ENCODE peak calls at places on chromosomes 13 and 19, in eight cellular contexts. One of them, this sample, is unnamed.

GRCh38 chr13:63691474-63691873 is 2275.8 kb upstream of the PCDH20 start:
- DNase-seq in uterus: no peak
- DNase-seq in IMR-90: no peak
- DNase-seq in A549: no peak
- DNase-seq in transverse colon: no peak
- DNase-seq in stomach: no peak
- DNase-seq in breast epithelium: no peak
- DNase-seq in heart left ventricle: no peak
- DNase-seq in this sample: no peak

GRCh38 chr13:64684685-64685431 is 2545.3 kb downstream of the PCDH9 start:
- DNase-seq in uterus: no peak
- DNase-seq in breast epithelium: no peak
- DNase-seq in IMR-90: peak; percentile 36
- DNase-seq in heart left ventricle: no peak
- DNase-seq in transverse colon: no peak
- DNase-seq in stomach: no peak
- DNase-seq in A549: no peak
- DNase-seq in this sample: no peak

GRCh38 chr13:48121733-48122132 is 26.8 kb upstream of the MED4 start:
- DNase-seq in uterus: no peak
- DNase-seq in breast epithelium: no peak
- DNase-seq in A549: no peak
- DNase-seq in IMR-90: no peak
- DNase-seq in transverse colon: no peak
- DNase-seq in heart left ventricle: no peak
- DNase-seq in stomach: no peak
- DNase-seq in this sample: no peak

GRCh38 chr19:46697142-46697960 is 19.6 kb downstream of the PRKD2 start:
- DNase-seq in stomach: peak; percentile 94
- DNase-seq in heart left ventricle: peak; percentile 92
- DNase-seq in IMR-90: peak; percentile 49
- DNase-seq in uterus: peak; percentile 89
- DNase-seq in transverse colon: peak; percentile 96
- DNase-seq in breast epithelium: no peak
- DNase-seq in A549: peak; percentile 84
- DNase-seq in this sample: no peak

GRCh38 chr13:78317030-78317429 is 286.3 kb downstream of the POU4F1 start:
- DNase-seq in A549: no peak
- DNase-seq in heart left ventricle: no peak
- DNase-seq in IMR-90: no peak
- DNase-seq in uterus: no peak
- DNase-seq in stomach: no peak
- DNase-seq in transverse colon: no peak
- DNase-seq in breast epithelium: no peak
- DNase-seq in this sample: no peak

GRCh38 chr19:17874423-17875135 is 2.8 kb downstream of the SLC5A5 start:
- DNase-seq in transverse colon: no peak
- DNase-seq in A549: no peak
- DNase-seq in heart left ventricle: no peak
- DNase-seq in IMR-90: no peak
- DNase-seq in breast epithelium: no peak
- DNase-seq in uterus: no peak
- DNase-seq in stomach: no peak
- DNase-seq in this sample: no peak

GRCh38 chr19:33503791-33504444 is 17.7 kb downstream of the PEPD start:
- DNase-seq in uterus: no peak
- DNase-seq in transverse colon: no peak
- DNase-seq in stomach: no peak
- DNase-seq in heart left ventricle: peak; percentile 13
- DNase-seq in breast epithelium: no peak
- DNase-seq in A549: no peak
- DNase-seq in IMR-90: no peak
- DNase-seq in this sample: no peak

GRCh38 chr19:53808710-53809125 is 15.4 kb downstream of the NLRP12 start:
- DNase-seq in A549: peak; percentile 85
- DNase-seq in heart left ventricle: no peak
- DNase-seq in IMR-90: peak; percentile 42
- DNase-seq in transverse colon: no peak
- DNase-seq in stomach: no peak
- DNase-seq in breast epithelium: no peak
- DNase-seq in uterus: no peak
- DNase-seq in this sample: no peak

GRCh38 chr19:57002765-57003164 is 117.0 kb upstream of the USP29 start:
- DNase-seq in stomach: no peak
- DNase-seq in transverse colon: no peak
- DNase-seq in uterus: no peak
- DNase-seq in breast epithelium: no peak
- DNase-seq in heart left ventricle: no peak
- DNase-seq in A549: no peak
- DNase-seq in IMR-90: no peak
- DNase-seq in this sample: no peak

GRCh38 chr13:64314286-64314685 is 2898.6 kb upstream of the PCDH20 start:
- DNase-seq in breast epithelium: no peak
- DNase-seq in transverse colon: no peak
- DNase-seq in IMR-90: peak; percentile 61
- DNase-seq in uterus: no peak
- DNase-seq in stomach: no peak
- DNase-seq in heart left ventricle: no peak
- DNase-seq in A549: no peak
- DNase-seq in this sample: no peak

GRCh38 chr13:111329641-111330040 is 9.2 kb downstream of the TEX29 start:
- DNase-seq in A549: no peak
- DNase-seq in breast epithelium: no peak
- DNase-seq in uterus: no peak
- DNase-seq in transverse colon: no peak
- DNase-seq in IMR-90: no peak
- DNase-seq in heart left ventricle: no peak
- DNase-seq in stomach: no peak
- DNase-seq in this sample: no peak

DNA sequence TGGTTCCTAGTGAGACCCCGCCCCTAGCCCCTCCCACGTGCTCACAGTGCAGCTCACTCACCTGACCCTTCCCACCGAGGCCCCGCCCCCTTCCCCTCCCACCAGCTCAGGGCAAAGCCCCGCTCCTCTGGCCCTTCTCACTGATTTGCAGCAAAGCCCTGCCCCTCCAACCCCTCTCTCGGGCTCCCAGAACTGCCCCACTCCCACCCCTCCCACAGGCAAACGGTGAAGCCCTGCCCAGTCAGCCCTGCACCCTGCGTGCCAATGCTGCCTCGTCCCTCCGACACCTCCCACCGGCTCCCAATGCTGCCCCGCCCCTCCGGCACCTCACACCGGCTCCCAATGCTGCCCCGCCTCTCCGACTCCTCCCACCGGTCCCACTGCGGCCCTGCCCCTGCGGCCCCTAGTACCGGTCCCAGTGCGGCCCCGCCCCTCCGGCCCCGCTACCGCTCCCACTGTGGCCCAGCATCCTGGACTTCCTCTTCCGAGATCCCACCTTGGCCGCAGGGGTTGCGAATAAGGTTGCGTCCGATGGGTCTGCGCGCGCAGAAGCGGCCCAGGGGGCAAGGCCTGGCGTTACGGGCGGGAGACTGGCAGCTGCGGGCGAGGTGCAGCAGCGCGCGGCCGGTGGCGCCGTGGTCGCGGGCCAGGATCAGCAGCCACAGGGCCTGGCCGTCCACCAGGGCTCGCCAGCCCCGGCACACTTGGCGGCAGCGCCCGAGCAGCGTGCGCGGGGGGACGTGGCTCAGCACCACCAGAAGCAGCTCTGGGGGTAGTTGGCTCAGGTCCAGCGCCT is 783 bp downstream of the FBXO27 start:
- DNase-seq in uterus: peak; percentile 74
- DNase-seq in IMR-90: no peak
- DNase-seq in breast epithelium: peak; percentile 95
- DNase-seq in stomach: peak; percentile 98
- DNase-seq in heart left ventricle: peak; percentile 91
- DNase-seq in transverse colon: peak; percentile 90
- DNase-seq in A549: peak; percentile 99
- DNase-seq in this sample: peak; percentile 40
- TF ChIP-seq POLR2A in uterus: no peak
- TF ChIP-seq POLR2A in IMR-90: no peak
- TF ChIP-seq POLR2A in breast epithelium: no peak
- TF ChIP-seq POLR2A in stomach: no peak
- TF ChIP-seq POLR2A in heart left ventricle: peak; percentile 7
- TF ChIP-seq POLR2A in transverse colon: no peak
- TF ChIP-seq POLR2A in A549: peak; percentile 83
- TF ChIP-seq POLR2A in this sample: no peak

GRCh38 chr19:10642473-10642872 is 11.7 kb upstream of the ILF3 start:
- DNase-seq in transverse colon: no peak
- DNase-seq in IMR-90: no peak
- DNase-seq in heart left ventricle: no peak
- DNase-seq in A549: no peak
- DNase-seq in stomach: no peak
- DNase-seq in breast epithelium: no peak
- DNase-seq in uterus: no peak
- DNase-seq in this sample: no peak

GRCh38 chr19:10646781-10647180 is 7.4 kb upstream of the ILF3 start:
- DNase-seq in breast epithelium: no peak
- DNase-seq in IMR-90: no peak
- DNase-seq in A549: no peak
- DNase-seq in transverse colon: no peak
- DNase-seq in stomach: no peak
- DNase-seq in heart left ventricle: no peak
- DNase-seq in uterus: no peak
- DNase-seq in this sample: no peak

GRCh38 chr19:10643166-10643967 is 10.8 kb upstream of the ILF3 start:
- DNase-seq in uterus: no peak
- DNase-seq in IMR-90: no peak
- DNase-seq in stomach: no peak
- DNase-seq in A549: no peak
- DNase-seq in breast epithelium: no peak
- DNase-seq in transverse colon: no peak
- DNase-seq in heart left ventricle: no peak
- DNase-seq in this sample: no peak

GRCh38 chr19:10643968-10644290 is 10.2 kb upstream of the ILF3 start:
- DNase-seq in heart left ventricle: no peak
- DNase-seq in A549: no peak
- DNase-seq in transverse colon: no peak
- DNase-seq in uterus: no peak
- DNase-seq in stomach: no peak
- DNase-seq in breast epithelium: no peak
- DNase-seq in IMR-90: no peak
- DNase-seq in this sample: no peak

DNA sequence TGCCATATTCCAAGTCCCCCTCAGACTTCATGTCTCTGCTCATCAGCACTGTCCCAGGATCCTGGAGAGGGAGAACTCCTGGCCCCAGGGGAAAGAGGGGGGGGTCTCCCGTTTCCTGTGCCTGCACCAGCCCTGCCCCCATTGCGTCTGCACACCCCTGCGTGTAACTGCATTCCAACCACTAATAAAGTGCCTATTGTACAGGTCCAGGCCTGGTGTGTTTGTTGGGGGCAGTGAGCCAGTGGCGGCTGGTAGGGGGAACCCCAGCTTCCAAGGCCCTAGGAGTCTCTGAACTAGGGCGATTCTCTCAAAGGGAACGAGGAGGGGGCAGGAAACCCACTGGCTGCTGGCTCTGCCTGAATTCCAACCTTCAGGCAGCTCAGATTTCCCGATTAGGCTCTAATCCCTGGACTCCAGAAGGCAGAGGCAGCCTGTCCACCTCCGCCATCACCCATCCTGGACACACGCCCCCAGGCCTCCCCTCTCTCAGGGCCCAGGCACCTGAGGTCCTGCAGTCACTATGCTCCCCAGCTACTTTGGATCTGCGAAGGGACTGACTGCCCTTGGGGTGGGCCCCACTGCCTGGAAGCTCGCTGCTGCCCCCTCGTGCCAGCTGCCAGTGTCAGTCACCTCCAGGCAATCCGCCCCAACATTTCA is 9.7 kb upstream of the ILF3 start:
- DNase-seq in A549: peak; percentile 63
- DNase-seq in IMR-90: peak; percentile 69
- DNase-seq in heart left ventricle: peak; percentile 81
- DNase-seq in transverse colon: peak; percentile 90
- DNase-seq in stomach: peak; percentile 87
- DNase-seq in uterus: peak; percentile 82
- DNase-seq in breast epithelium: peak; percentile 88
- DNase-seq in this sample: no peak
- H3K27ac ChIP-seq in A549: no peak overlapping the region
- H3K27ac ChIP-seq in IMR-90: no peak overlapping the region
- H3K27ac ChIP-seq in heart left ventricle: peak overlapping the region; percentile 57
- H3K27ac ChIP-seq in transverse colon: peak overlapping the region; percentile 19
- H3K27ac ChIP-seq in stomach: peak overlapping the region; percentile 49
- H3K27ac ChIP-seq in uterus: peak overlapping the region; percentile 53
- H3K27ac ChIP-seq in breast epithelium: peak overlapping the region; percentile 84
- H3K27ac ChIP-seq in this sample: peak overlapping the region; percentile 66

DNA sequence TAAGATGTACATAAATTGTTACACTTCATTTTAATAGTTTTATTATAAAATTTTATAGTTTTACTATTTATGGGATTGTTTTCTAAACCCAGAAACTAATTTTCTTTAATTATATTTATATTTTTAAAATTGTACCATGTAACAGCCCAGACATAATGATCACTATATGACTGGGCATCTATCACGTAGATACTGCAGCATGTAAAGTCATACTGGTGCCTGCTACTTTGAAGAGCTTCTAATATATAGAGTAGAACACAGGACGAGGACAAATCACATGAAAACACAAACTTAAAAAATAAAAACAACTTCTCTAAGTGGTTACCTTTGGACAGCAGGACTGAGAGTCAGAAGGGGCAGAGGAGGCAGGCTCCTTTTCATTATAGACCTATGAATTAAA is 5.3 kb downstream of the ELF1 start:
- DNase-seq in heart left ventricle: no peak
- DNase-seq in transverse colon: no peak
- DNase-seq in IMR-90: no peak
- DNase-seq in stomach: no peak
- DNase-seq in breast epithelium: no peak
- DNase-seq in uterus: no peak
- DNase-seq in A549: no peak
- DNase-seq in this sample: no peak
- H3K4me1 ChIP-seq in heart left ventricle: peaks cover 30% of the 10 kb centered on the region
- H3K4me1 ChIP-seq in transverse colon: peaks cover 87% of the 10 kb centered on the region
- H3K4me1 ChIP-seq in IMR-90: no peaks in the 10 kb centered on the region
- H3K4me1 ChIP-seq in stomach: peaks cover 8% of the 10 kb centered on the region
- H3K4me1 ChIP-seq in breast epithelium: no peaks in the 10 kb centered on the region
- H3K4me1 ChIP-seq in uterus: no peaks in the 10 kb centered on the region
- H3K4me1 ChIP-seq in A549: peaks cover 26% of the 10 kb centered on the region
- H3K4me1 ChIP-seq in this sample: peaks cover 16% of the 10 kb centered on the region

DNA sequence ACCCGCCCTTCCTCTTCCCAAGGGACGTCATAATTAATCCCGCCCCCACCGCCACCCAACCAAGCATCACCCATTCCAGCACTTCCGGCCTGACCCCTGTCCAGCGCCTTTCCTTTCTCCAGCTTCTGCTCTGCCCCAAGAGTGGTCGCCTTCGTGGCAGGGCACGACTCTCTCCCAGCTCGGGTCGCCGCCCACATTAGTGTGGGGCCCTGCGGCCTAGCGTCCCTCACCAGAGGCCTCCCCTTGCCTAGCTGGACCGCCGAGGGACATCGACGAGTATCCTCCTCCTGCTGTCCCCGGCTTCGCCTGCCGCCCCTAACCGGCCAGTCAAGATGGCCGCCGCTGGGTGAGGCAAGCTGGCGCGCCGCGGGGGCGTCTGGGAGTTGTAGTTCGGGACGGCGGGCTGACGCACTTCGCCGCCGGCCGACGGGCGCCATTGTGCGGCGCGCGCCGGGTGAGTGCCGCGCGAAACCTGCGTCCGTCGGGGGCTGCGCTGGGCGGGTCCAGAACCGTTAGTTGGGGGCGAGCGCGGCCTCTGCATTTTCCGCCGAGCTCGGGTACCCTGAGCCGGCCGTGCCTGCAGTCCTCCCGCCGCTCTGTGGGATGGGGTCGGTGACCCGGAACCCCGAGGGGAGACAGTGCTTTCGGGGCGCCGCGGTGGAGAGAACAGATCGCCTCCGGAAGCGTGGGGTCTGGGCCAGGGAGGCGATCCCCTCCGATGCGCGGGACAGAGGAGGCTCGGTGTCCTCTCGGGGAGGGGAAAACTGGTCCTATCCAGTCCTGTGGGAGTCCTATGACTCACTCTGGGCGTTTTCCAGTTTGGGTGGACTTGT is at the start of gene ZNF274:
- DNase-seq in breast epithelium: peak; percentile 95
- DNase-seq in heart left ventricle: peak; percentile 96
- DNase-seq in transverse colon: peak; percentile 94
- DNase-seq in IMR-90: peak; percentile 87
- DNase-seq in A549: peak; percentile 98
- DNase-seq in uterus: peak; percentile 89
- DNase-seq in stomach: peak; percentile 93
- DNase-seq in this sample: peak; percentile 75
- TF ChIP-seq POLR2A in breast epithelium: peak; percentile 66
- TF ChIP-seq POLR2A in heart left ventricle: peak; percentile 92
- TF ChIP-seq POLR2A in transverse colon: peak; percentile 92
- TF ChIP-seq POLR2A in IMR-90: peak; percentile 88
- TF ChIP-seq POLR2A in A549: peak; percentile 72
- TF ChIP-seq POLR2A in uterus: peak; percentile 16
- TF ChIP-seq POLR2A in stomach: no peak
- TF ChIP-seq POLR2A in this sample: peak; percentile 4

This sample was measured in esophagus squamous epithelium.